ENCODE peak calls at places on chromosomes 13 and 19, in six cellular contexts. H is neural progenitor cell; Y is CD8-positive, alpha-beta T cell; C is dorsolateral prefrontal cortex; T is left lung; O is ovary. K is an unnamed sample.

GRCh38 chr13:36432106-36432544 is at the start of gene CCNA1:
- DNase-seq in O (no peak), Y (no peak), T (peak), C (peak), H (peak), K (no peak)

GRCh38 chr13:46211116-46211515 is 612 bp upstream of the LRRC63 start:
- DNase-seq in Y (no peak), H (no peak), T (no peak), C (no peak), O (no peak), K (no peak)

GRCh38 chr13:105090244-105090643 is 1445.2 kb downstream of the EFNB2 start:
- DNase-seq in T (no peak), O (no peak), C (no peak), Y (no peak), H (no peak), K (no peak)

GRCh38 chr13:37869506-37869755 is 141 bp downstream of the TRPC4 start:
- DNase-seq in C (no peak), O (peak), T (no peak), H (no peak), Y (no peak), K (no peak)

GRCh38 chr19:51546650-51547396 is 15.4 kb upstream of the SIGLEC6 start:
- DNase-seq in O (no peak), T (no peak), Y (no peak), C (no peak), H (no peak), K (peak)

GRCh38 chr19:38559428-38560401 is 58.0 kb downstream of the MAP4K1 start:
- DNase-seq in O (no peak), C (no peak), Y (no peak), H (no peak), T (no peak), K (peak)

GRCh38 chr19:33781536-33781935 is 15.1 kb upstream of the KCTD15 start:
- DNase-seq in H (no peak), Y (no peak), C (no peak), O (no peak), T (no peak), K (no peak)

GRCh38 chr19:51123381-51124186 is 1.1 kb upstream of the SIGLEC9 start:
- DNase-seq in T (peak), O (no peak), Y (no peak), C (peak), H (no peak), K (no peak)

GRCh38 chr19:34481861-34482379 is 362 bp downstream of the WTIP start:
- DNase-seq in C (no peak), O (peak), T (no peak), H (no peak), Y (no peak), K (no peak)

GRCh38 chr13:51125495-51126226 is 14.6 kb upstream of the C13orf42 start:
- DNase-seq in Y (no peak), H (peak), C (no peak), O (peak), T (peak), K (peak)

GRCh38 chr13:29918845-29919244 is 68.4 kb upstream of the UBL3 start:
- DNase-seq in H (no peak), Y (no peak), O (no peak), T (no peak), C (no peak), K (peak)

GRCh38 chr13:44575035-44575434 is 1.1 kb downstream of the TSC22D1 start:
- DNase-seq in H (no peak), O (no peak), C (no peak), T (no peak), Y (no peak), K (no peak)

GRCh38 chr19:10808937-10809655 is 26.9 kb downstream of the TMED1 start:
- DNase-seq in H (no peak), Y (no peak), O (no peak), T (no peak), C (no peak), K (no peak)

GRCh38 chr13:35789335-35790166 is 313.1 kb upstream of the MAB21L1 start:
- DNase-seq in O (no peak), H (peak), Y (no peak), T (no peak), C (no peak), K (peak)

GRCh38 chr19:29841559-29842367 is 30.0 kb downstream of the CCNE1 start:
- DNase-seq in H (peak), Y (no peak), C (peak), T (no peak), O (no peak), K (peak)

GRCh38 chr19:33861950-33862349 is 65.3 kb downstream of the KCTD15 start:
- DNase-seq in H (no peak), Y (no peak), T (no peak), C (no peak), O (no peak), K (no peak)

GRCh38 chr19:44657211-44657921 is 13.7 kb downstream of the PVR start:
- DNase-seq in T (peak), C (no peak), H (peak), O (peak), Y (peak), K (peak)

GRCh38 chr13:85411608-85412007 is 387.6 kb downstream of the SLITRK6 start:
- DNase-seq in C (no peak), T (no peak), O (no peak), Y (no peak), H (no peak), K (no peak)

GRCh38 chr13:76991432-76991795 is 467 bp upstream of the CLN5 start:
- DNase-seq in O (no peak), Y (peak), H (peak), C (no peak), T (peak), K (no peak)

GRCh38 chr13:40401911-40402776 is 264.3 kb downstream of the FOXO1 start:
- DNase-seq in Y (no peak), O (peak), H (no peak), T (peak), C (peak), K (peak)

GRCh38 chr13:107650081-107650701 is 565.1 kb downstream of the LIG4 start:
- DNase-seq in H (peak), C (peak), O (peak), T (peak), Y (no peak), K (peak)

DNA sequence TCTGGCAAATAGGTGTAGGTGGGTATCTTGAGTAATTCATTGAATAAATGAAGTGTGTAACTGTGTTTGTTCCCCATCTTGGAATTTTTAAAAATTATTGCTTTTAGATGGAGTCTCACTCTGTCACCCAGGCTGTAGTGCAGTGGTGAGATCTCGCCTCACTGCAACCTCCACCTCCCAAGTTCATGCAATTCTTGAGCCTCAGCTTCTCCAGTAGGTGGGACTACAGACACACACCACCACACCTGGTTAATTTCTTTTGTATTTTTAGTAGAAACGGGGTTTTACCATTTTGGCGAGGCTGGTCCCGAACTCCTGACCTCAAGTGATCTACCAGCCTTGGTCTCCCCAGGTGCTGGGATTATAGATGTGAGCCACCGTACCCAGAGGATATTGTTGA is 7.9 kb upstream of the CYP2A6 start:
- DNase-seq in O (no peak), C (no peak), T (no peak), Y (no peak), H (no peak), K (no peak)
- TF ChIP-seq CTCF in O (no peak), C (no peak), T (no peak), Y (no peak), H (no peak), K (no peak)

GRCh38 chr13:31101511-31102170 is 60.1 kb downstream of the HSPH1 start:
- DNase-seq in H (no peak), C (no peak), Y (no peak), O (no peak), T (no peak), K (no peak)
- H3K4me3 ChIP-seq in H (no peak), C (no peak), Y (no peak), O (no peak), T (no peak), K (no peak)

DNA sequence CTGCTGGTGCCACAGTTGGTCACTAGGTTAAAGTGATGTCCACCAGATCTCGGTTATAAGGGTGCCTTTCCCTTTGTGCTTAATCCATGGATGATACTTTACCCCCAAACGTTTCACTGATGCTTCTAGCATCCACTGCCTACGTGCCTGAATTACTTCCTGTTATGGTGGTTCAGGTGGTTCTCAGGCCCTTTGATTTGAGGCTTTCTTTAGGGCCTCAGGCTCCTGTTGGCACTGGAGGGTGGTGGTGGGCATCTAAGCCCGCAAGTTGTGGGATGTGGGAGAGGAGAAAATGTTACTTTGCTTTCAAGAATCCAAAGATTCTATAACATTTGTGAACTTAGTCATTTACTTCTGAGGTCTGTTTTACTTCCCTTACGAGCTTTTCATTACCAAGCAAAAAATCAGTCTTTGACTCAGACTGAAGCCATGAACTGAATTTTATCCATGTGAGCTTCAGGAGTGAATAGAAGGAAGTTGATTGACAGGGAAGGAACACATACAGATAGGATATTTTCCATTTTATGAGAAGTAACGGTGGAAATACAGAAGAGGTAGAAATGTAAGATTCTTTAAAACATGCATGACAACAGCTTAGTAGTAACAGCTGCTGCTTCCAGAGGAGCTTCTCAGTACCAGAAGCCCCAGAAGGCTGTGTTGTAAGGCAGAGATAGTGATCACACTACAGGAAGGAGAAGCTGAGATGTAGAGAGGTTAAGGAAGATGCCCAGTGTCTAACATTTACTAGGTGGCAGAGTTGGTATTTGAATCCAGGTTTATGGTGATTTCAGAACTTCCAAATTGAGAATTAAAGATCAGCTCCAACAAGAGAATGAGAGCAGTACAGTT is 65.0 kb downstream of the ARHGEF7 start:
- DNase-seq in C (no peak), Y (no peak), O (no peak), T (no peak), H (no peak), K (no peak)
- TF ChIP-seq CTCF in C (no peak), Y (no peak), O (no peak), T (no peak), H (no peak), K (no peak)

DNA sequence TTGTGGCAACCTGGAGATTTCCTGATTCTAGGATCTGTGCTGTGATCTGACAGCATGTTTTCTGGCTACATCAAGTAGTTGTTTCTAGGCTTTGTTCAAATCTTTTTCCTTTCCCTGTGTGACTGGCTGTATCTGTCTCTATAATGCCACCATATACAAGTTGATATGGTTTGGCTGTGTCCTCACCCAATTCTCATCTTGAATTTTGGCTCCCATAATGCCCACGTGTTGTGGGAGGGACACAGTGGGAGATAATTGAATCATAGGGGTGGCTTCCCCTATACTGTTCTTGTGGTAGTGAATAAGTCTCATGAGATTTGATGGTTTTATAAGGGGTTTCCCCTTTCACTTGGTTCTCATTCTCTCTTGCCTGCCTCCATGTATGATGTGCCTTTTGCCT is 24.6 kb upstream of the CLDN10 start:
- DNase-seq in T (no peak), H (no peak), O (no peak), Y (no peak), C (no peak), K (no peak)
- H3K4me3 ChIP-seq in T (no peak), H (no peak), O (no peak), Y (no peak), C (no peak), K (no peak)

GRCh38 chr13:88887045-88887662 is 1216.0 kb downstream of the SLITRK5 start:
- DNase-seq in T (no peak), Y (no peak), O (no peak), C (no peak), H (peak), K (no peak)
- TF ChIP-seq CTCF in T (no peak), Y (no peak), O (no peak), C (no peak), H (peak), K (no peak)

DNA sequence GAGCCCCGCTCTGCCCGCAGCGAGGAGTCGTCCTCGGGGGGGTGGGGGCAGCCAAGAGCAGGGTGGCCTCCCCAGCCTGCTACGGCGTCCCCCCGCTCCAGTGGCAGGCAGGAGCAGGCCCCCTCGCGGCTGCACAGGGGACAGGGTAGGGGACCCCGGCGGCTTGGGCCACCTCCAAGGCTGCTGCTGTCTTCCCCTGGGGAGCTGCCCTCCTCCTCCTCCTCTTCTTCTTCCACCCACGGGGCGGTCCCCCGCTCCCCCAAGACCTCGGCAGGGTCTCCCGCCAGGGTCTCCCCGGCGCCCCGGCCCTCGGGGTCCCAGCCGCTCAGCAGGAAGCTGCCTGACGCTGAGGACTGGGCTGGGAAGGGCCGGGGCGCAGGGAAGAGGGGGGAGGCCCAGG is 12.7 kb downstream of the LMTK3 start:
- DNase-seq in C (no peak), H (no peak), T (no peak), O (no peak), Y (no peak), K (no peak)
- H3K4me3 ChIP-seq in C (peak), H (no peak), T (no peak), O (no peak), Y (no peak), K (no peak)

K was measured in fibroblast of villous mesenchyme.